ENCODE peak calls at places on chromosomes 2 and 18, in five cellular contexts. X, I, O, Q and B are unnamed samples.

GRCh38 chr2:165008916-165009315 is 53.6 kb upstream of the SLC38A11 start:
- DNase-seq in I (no peak), X (no peak), O (no peak), Q (no peak), B (no peak)

GRCh38 chr2:3665886-3666612 is 8.0 kb downstream of the ALLC start:
- DNase-seq in O (no peak), I (no peak), Q (peak; percentile 24), X (peak; percentile 76), B (no peak)

GRCh38 chr2:9983413-9984216 is 32.1 kb downstream of the GRHL1 start:
- DNase-seq in I (no peak), Q (no peak), O (no peak), X (no peak), B (no peak)

GRCh38 chr2:15761910-15762309 is 170.2 kb downstream of the DDX1 start:
- DNase-seq in Q (peak; percentile 7), I (no peak), X (no peak), O (no peak), B (no peak)

GRCh38 chr2:152505495-152505906 is 170.5 kb downstream of the FMNL2 start:
- DNase-seq in I (peak; percentile 29), O (no peak), X (no peak), Q (no peak), B (peak; percentile 35)

GRCh38 chr18:13163167-13163927 is 55.2 kb upstream of the LDLRAD4 start:
- DNase-seq in Q (no peak), O (no peak), X (no peak), I (peak; percentile 4), B (no peak)

GRCh38 chr2:239472220-239472775 is 71.5 kb upstream of the HDAC4 start:
- DNase-seq in X (no peak), I (no peak), Q (no peak), O (no peak), B (no peak)

GRCh38 chr18:54880706-54881105 is 52.4 kb downstream of the RAB27B start:
- DNase-seq in O (no peak), I (no peak), Q (no peak), X (no peak), B (no peak)

DNA sequence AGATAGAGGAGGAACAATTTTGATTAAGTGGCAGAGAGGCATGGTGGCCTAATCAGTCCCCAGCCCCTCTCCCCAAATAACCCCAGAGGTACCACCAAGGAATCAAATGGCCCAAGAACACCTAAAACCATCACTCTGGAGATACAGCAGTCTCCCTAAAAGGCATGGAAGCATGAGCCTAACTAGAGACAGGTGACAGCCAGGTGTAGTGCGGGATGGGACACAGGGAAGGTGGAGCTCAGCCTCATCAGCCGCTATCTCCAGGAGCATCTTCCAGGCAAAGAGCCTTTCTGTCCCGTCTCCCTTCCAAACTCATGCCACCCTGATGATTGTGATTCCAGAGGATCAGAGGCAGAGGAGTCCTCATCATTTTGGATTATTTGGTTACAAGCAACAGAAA is 144.7 kb downstream of the COPS8 start:
- DNase-seq in Q (no peak), O (no peak), I (no peak), X (no peak), B (no peak)
- TF ChIP-seq ATF3 in Q (no peak), O (no peak), I (no peak), X (no peak), B (no peak)

DNA sequence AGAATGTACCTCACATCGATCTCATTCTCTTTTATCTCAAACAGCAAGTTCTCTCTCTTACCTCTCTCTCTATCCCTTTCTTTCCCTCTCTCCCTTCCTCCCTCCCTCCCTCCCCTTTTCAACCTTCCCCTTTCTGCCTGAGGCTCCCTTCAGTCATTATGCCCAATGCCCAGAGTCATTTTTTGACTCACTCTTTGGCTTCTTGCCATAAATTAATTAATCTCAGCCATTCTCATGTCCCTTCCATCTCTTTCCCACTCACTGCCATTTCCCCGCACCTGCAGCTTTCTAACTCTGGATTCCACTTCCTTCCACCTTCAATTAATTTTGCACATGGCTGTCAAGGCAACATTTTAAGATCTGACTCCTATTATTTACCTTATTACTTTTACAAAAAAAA is 60.1 kb downstream of the EVA1A start:
- DNase-seq in X (no peak), O (no peak), Q (no peak), I (no peak), B (no peak)
- H3K79me2 ChIP-seq in X (peaks cover 92% of the 10 kb centered on the region), O (no peaks in the 10 kb centered on the region), Q (no peaks in the 10 kb centered on the region), I (no peaks in the 10 kb centered on the region), B (no peaks in the 10 kb centered on the region)

DNA sequence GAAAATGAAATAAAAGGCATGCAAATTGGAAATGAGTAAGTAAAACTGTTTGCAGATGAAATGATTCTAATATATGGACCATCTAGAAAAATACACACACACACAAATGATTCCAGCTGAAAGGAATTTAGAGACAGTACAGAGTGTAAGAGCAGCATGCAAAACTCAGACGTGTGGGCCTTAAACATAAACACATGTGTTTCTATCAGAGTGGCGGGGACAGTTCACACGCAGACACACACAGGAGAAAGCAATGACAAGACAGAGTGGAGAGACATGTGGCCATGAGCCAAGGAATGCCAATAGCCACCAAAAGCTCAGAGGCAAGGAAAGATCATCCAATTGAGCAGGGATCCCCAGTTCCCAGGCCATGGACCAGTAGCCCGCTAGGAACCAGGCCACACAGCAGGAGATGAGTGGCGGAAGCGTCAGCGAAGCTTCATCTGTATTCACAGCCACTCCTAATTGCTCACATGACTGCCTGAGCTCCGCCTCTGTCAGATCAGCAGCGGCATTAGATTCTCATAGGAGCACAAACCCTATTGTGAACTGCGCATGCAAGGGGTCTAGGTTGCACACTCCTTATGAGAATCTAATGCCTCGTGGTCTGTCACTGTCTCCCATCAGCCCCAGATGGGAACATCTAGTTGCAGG is 155.4 kb downstream of the ARL4C start:
- DNase-seq in Q (no peak), O (no peak), I (no peak), X (no peak), B (no peak)
- TF ChIP-seq ATF3 in Q (no peak), O (no peak), I (no peak), X (no peak), B (no peak)

GRCh38 chr2:150474326-150475074 is 13.0 kb downstream of the RND3 start:
- DNase-seq in O (no peak), Q (no peak), X (no peak), I (no peak), B (no peak)
- H3K79me2 ChIP-seq in O (peaks cover 85% of the 10 kb centered on the region), Q (peaks cover 4% of the 10 kb centered on the region), X (no peaks in the 10 kb centered on the region), I (no peaks in the 10 kb centered on the region), B (no peaks in the 10 kb centered on the region)

DNA sequence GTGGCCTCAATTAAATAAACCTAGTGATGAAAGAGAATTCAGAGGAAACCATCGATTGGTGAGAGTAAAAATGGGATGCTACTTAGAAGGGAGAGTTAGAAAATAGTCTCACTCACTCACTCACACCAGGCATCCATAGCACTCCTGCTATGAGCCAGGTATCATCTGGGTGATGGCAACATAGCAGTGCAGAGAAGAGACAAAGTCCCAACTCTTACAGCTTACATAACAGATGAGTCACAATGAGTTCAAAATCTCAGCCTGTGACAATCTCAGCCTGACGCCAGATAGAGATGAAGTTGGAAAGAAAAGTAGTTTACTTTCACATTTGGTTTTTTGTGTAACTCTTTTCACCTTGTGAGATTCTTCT is 55.4 kb upstream of the THOC1 start:
- DNase-seq in X (peak; percentile 87), Q (no peak), O (no peak), I (no peak), B (no peak)
- TF ChIP-seq ATF3 in X (peak; percentile 90), Q (no peak), O (no peak), I (no peak), B (no peak)

GRCh38 chr2:101474752-101475384 is at the start of gene RFX8:
- DNase-seq in Q (peak; percentile 57), X (peak; percentile 53), O (no peak), I (no peak), B (no peak)
- H3K79me2 ChIP-seq in Q (no peaks in the 10 kb centered on the region), X (no peaks in the 10 kb centered on the region), O (no peaks in the 10 kb centered on the region), I (no peaks in the 10 kb centered on the region), B (no peaks in the 10 kb centered on the region)

GRCh38 chr2:104388296-104388695 is 465.6 kb upstream of the POU3F3 start:
- DNase-seq in I (no peak), O (no peak), Q (no peak), X (no peak), B (no peak)
- TF ChIP-seq ATF3 in I (no peak), O (no peak), Q (no peak), X (no peak), B (no peak)

DNA sequence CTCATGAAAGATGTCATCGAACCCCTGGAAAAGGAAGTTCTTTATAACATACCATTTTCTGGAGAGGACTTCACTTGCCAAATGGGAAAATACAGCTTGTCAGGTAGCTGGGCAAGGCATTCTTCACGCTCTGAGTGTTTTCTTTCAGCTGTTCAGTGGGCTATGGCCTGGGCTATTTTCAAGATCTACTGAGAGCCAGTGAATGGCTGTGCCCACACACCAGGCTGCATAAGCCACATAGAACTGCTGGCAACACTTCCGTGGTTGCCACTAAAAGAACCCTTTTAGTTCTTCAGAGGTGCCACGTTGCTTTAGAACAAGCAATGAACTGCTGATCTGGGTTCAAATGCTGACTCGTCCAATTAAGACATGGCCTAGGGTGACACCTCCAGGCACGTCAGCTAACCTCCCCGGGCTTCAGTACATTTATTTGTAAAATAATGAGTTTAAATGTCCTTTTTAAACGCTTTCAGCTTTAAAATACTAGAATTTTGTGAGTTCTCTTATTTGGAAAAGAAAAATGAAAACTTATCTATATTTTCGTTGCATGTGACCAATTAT is 36.6 kb upstream of the GORASP2 start:
- DNase-seq in O (no peak), Q (no peak), X (no peak), I (no peak), B (no peak)
- H3K79me2 ChIP-seq in O (no peaks in the 10 kb centered on the region), Q (no peaks in the 10 kb centered on the region), X (no peaks in the 10 kb centered on the region), I (no peaks in the 10 kb centered on the region), B (no peaks in the 10 kb centered on the region)

DNA sequence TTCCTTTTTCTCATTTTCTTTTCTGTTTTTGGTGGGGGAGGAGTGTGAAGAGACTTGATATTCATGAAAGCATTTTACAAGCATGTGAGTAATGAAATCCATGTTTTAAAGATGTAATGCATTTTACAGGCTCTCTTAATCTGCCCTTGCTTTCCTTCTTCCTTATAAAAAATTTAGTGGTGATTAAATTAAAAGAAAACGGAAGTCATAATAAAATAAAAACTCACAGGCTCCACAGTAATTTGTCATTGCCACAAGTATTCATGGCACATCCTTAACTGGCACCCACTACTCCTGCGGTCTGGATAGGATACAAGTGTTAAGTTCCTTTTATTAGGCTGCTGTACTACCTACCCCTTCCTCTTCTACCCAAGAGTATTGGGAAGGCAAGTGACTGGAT is 241.2 kb downstream of the SLC4A3 start:
- DNase-seq in X (no peak), I (no peak), O (no peak), Q (no peak), B (no peak)
- TF ChIP-seq ATF3 in X (no peak), I (no peak), O (no peak), Q (no peak), B (no peak)